ENCODE peak calls at places on chromosomes 1 and 21, in eight cellular contexts. H is mesenchymal stem cell, X is esophagus squamous epithelium, T is right atrium auricular region, R is BJ, F is GM23248, S is Caco-2, P is fibroblast of lung. J is an unnamed sample.

GRCh38 chr1:246705368-246705767 is 18.8 kb upstream of the SCCPDH start:
- DNase-seq in H (peak; percentile 91), X (no peak), T (no peak), R (peak; percentile 98), F (peak; percentile 95), S (no peak), P (peak; percentile 97), J (no peak)

GRCh38 chr1:80882552-80882951 is 918.2 kb upstream of the ADGRL2 start:
- DNase-seq in H (peak; percentile 37), X (no peak), T (no peak), R (no peak), F (peak; percentile 1), S (peak; percentile 33), P (peak; percentile 68), J (no peak)

GRCh38 chr21:44752701-44753235 is 41.4 kb upstream of the TSPEAR start:
- DNase-seq in H (no peak), X (no peak), T (no peak), R (no peak), F (peak; percentile 55), S (no peak), P (no peak), J (peak; percentile 41)

GRCh38 chr21:32214654-32215305 is 64.1 kb downstream of the MIS18A start:
- DNase-seq in H (no peak), X (no peak), T (no peak), R (no peak), F (no peak), S (no peak), P (no peak), J (no peak)

GRCh38 chr1:23430803-23431202 is 6.3 kb upstream of the TCEA3 start:
- DNase-seq in H (no peak), X (no peak), T (no peak), R (no peak), F (no peak), S (no peak), P (no peak), J (no peak)

GRCh38 chr1:178516110-178516509 is 3.2 kb downstream of the TEX35 start:
- DNase-seq in H (no peak), X (no peak), T (no peak), R (no peak), F (no peak), S (no peak), P (no peak), J (no peak)

GRCh38 chr1:185317034-185317885 is at the start of gene IVNS1ABP:
- DNase-seq in H (peak; percentile 91), X (peak; percentile 90), T (peak; percentile 96), R (peak; percentile 67), F (peak; percentile 96), S (peak; percentile 98), P (peak; percentile 88), J (peak; percentile 95)

GRCh38 chr1:24551910-24552571 is 3.8 kb upstream of the NCMAP start:
- DNase-seq in H (peak; percentile 88), X (no peak), T (no peak), R (no peak), F (peak; percentile 10), S (peak; percentile 62), P (peak; percentile 28), J (no peak)

GRCh38 chr1:41670558-41670957 is 186.1 kb upstream of the EDN2 start:
- DNase-seq in H (peak; percentile 64), X (no peak), T (no peak), R (no peak), F (peak; percentile 85), S (no peak), P (peak; percentile 56), J (no peak)

GRCh38 chr1:224541072-224541790 is 74.9 kb upstream of the CNIH3 start:
- DNase-seq in H (no peak), X (no peak), T (no peak), R (no peak), F (no peak), S (no peak), P (peak; percentile 28), J (no peak)

GRCh38 chr1:193951989-193952388 is 765.6 kb upstream of the B3GALT2 start:
- DNase-seq in H (no peak), X (no peak), T (no peak), R (no peak), F (no peak), S (no peak), P (peak; percentile 64), J (no peak)

GRCh38 chr1:214650664-214651063 is 47.7 kb downstream of the CENPF start:
- DNase-seq in H (no peak), X (no peak), T (no peak), R (no peak), F (no peak), S (no peak), P (no peak), J (no peak)

GRCh38 chr1:111471012-111471411 is 2.8 kb upstream of the C1orf162 start:
- DNase-seq in H (no peak), X (peak; percentile 41), T (no peak), R (no peak), F (no peak), S (no peak), P (no peak), J (no peak)

GRCh38 chr1:233905416-233906051 is 1.1 kb downstream of the SLC35F3 start:
- DNase-seq in H (no peak), X (no peak), T (no peak), R (no peak), F (no peak), S (no peak), P (no peak), J (no peak)

GRCh38 chr1:36257375-36257767 is 33.1 kb downstream of the THRAP3 start:
- DNase-seq in H (no peak), X (no peak), T (no peak), R (no peak), F (peak; percentile 31), S (no peak), P (no peak), J (no peak)

GRCh38 chr1:185561629-185562028 is 172.6 kb upstream of the HMCN1 start:
- DNase-seq in H (peak; percentile 42), X (no peak), T (no peak), R (peak; percentile 58), F (no peak), S (no peak), P (no peak), J (no peak)

GRCh38 chr1:226201029-226201593 is 14.6 kb upstream of the ACBD3 start:
- DNase-seq in H (peak; percentile 18), X (no peak), T (no peak), R (no peak), F (peak; percentile 28), S (no peak), P (peak; percentile 28), J (no peak)

GRCh38 chr1:155978325-155978972 is at the start of gene ARHGEF2:
- DNase-seq in H (peak; percentile 65), X (peak; percentile 65), T (peak; percentile 82), R (no peak), F (peak; percentile 74), S (peak; percentile 79), P (peak; percentile 67), J (peak; percentile 72)

GRCh38 chr1:36475341-36475740 is 7.4 kb downstream of the CSF3R start:
- DNase-seq in H (no peak), X (no peak), T (no peak), R (no peak), F (no peak), S (no peak), P (no peak), J (no peak)

GRCh38 chr1:163213626-163214025 is 10.9 kb upstream of the RGS5 start:
- DNase-seq in H (peak; percentile 46), X (no peak), T (no peak), R (no peak), F (no peak), S (no peak), P (peak; percentile 17), J (no peak)

GRCh38 chr1:226400519-226401406 is 7.1 kb downstream of the PARP1 start:
- DNase-seq in H (no peak), X (no peak), T (no peak), R (no peak), F (no peak), S (no peak), P (no peak), J (peak; percentile 39)

GRCh38 chr21:39392296-39392695 is 43.4 kb upstream of the HMGN1 start:
- DNase-seq in H (no peak), X (no peak), T (no peak), R (no peak), F (no peak), S (no peak), P (no peak), J (no peak)
- H3K36me3 ChIP-seq in H (peaks cover 32% of the 10 kb centered on the region), X (peaks cover 21% of the 10 kb centered on the region), T (peaks cover 44% of the 10 kb centered on the region), R (peaks cover 24% of the 10 kb centered on the region), F (peaks cover 30% of the 10 kb centered on the region), S (peaks cover 1% of the 10 kb centered on the region), P (peaks cover 12% of the 10 kb centered on the region), J (no peaks in the 10 kb centered on the region)

DNA sequence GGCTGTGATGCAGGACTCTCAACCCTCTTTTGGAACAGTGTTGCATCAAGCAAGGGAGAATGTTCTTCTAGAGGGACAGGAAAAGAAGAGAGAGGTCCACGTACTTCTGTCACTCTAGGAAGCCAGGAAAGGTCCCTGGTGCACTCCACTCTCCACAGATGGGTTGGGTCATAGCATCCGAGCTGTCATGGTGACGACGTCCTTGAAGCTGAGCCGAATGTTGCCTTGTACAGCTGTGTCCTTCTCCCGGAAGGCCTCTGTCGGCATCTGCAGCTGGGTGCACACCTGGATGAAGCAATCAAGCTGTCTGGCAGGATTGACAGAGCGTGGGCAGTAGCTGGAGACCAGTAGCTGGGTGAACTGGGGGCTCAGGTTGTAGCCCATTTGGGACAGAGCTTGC is 12.5 kb downstream of the MDM4 start:
- DNase-seq in H (no peak), X (no peak), T (no peak), R (no peak), F (no peak), S (no peak), P (no peak), J (no peak)
- H3K36me3 ChIP-seq in H (peaks cover 33% of the 10 kb centered on the region), X (peaks cover 40% of the 10 kb centered on the region), T (peaks cover 76% of the 10 kb centered on the region), R (peaks cover 21% of the 10 kb centered on the region), F (peaks cover 53% of the 10 kb centered on the region), S (peaks cover 2% of the 10 kb centered on the region), P (peaks cover 13% of the 10 kb centered on the region), J (peaks cover 4% of the 10 kb centered on the region)

DNA sequence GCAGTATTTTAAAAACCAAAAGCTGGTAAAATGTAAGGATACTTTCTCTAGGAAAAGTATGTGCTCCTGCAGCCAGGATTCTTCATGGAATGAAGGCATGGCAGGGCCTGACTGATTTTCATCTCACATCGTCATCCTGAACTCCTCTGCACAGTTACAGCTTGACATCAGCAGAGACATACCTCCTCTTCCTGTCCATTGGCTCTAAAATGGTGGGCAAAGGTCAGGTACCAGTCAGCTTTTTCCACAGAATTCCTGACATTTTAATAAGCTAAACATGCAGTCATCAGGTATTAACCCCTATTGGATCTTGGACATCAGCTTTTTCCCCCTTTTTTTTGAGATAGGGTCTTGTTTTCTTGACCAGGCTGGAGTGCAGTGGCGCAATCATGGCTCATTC is 5.8 kb downstream of the PCNT start:
- DNase-seq in H (no peak), X (no peak), T (no peak), R (no peak), F (no peak), S (no peak), P (no peak), J (no peak)
- H3K36me3 ChIP-seq in H (peaks cover 22% of the 10 kb centered on the region), X (peaks cover 3% of the 10 kb centered on the region), T (peaks cover 18% of the 10 kb centered on the region), R (peaks cover 9% of the 10 kb centered on the region), F (peaks cover 24% of the 10 kb centered on the region), S (no peaks in the 10 kb centered on the region), P (peaks cover 5% of the 10 kb centered on the region), J (no peaks in the 10 kb centered on the region)

DNA sequence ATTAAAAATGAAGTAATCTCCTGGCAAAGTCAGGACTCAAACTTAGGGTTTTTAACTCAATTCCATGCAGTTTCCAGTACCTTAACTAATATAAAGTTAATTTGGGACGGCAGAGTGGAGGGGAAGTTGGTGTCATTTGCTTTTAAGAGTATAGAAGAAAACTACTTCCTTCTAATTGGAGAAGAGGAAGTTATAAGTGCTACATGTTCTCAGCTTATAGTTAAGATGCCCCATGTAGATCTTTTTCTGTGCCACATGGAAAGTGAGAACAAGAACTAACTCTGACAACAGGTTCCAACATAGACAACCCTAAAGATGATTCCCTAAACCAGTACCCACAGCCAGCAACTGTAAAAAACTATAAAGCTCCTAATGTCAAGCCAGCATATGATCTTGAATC is 11.5 kb downstream of the RRAGC start:
- DNase-seq in H (no peak), X (no peak), T (no peak), R (no peak), F (no peak), S (no peak), P (no peak), J (no peak)
- H3K36me3 ChIP-seq in H (peaks cover 19% of the 10 kb centered on the region), X (peaks cover 17% of the 10 kb centered on the region), T (peaks cover 65% of the 10 kb centered on the region), R (peaks cover 3% of the 10 kb centered on the region), F (peaks cover 43% of the 10 kb centered on the region), S (no peaks in the 10 kb centered on the region), P (peaks cover 4% of the 10 kb centered on the region), J (no peaks in the 10 kb centered on the region)